ENCODE peak calls at places on chromosomes 3 and 15, in four cellular contexts. R is IMR-90, B is SK-N-SH, Y is HepG2. P is an unnamed sample.
A peak's percentile ranks its signal among the peaks of the same experiment; 100 is the strongest.

GRCh38 chr3:197023998-197024651 is 5.5 kb downstream of the MELTF start:
- DNase-seq in B (no peak), R (no peak), Y (no peak), P (no peak)

GRCh38 chr3:12395349-12396012 is 88.8 kb upstream of the TSEN2 start:
- DNase-seq in Y (no peak), B (no peak), R (peak; percentile 21), P (peak; percentile 53)

GRCh38 chr3:121748638-121749275 is 784 bp downstream of the GOLGB1 start:
- DNase-seq in B (no peak), Y (peak; percentile 74), R (peak; percentile 50), P (no peak)

GRCh38 chr3:10286596-10287295 is 6.0 kb downstream of the GHRL start:
- DNase-seq in B (peak; percentile 76), Y (peak; percentile 70), R (peak; percentile 74), P (no peak)

GRCh38 chr3:50396502-50396901 is 37.2 kb upstream of the TMEM115 start:
- DNase-seq in R (no peak), B (no peak), Y (no peak), P (no peak)

GRCh38 chr3:1962531-1963090 is 136.1 kb upstream of the CNTN4 start:
- DNase-seq in R (no peak), Y (no peak), B (no peak), P (no peak)

GRCh38 chr3:102156426-102156825 is 278.4 kb upstream of the ZPLD1 start:
- DNase-seq in B (no peak), R (peak; percentile 95), Y (no peak), P (no peak)

GRCh38 chr3:32126305-32127015 is 20.0 kb downstream of the GPD1L start:
- DNase-seq in R (no peak), B (no peak), Y (no peak), P (no peak)

GRCh38 chr3:157502916-157503620 is at the start of gene VEPH1:
- DNase-seq in B (peak; percentile 10), R (peak; percentile 85), Y (no peak), P (no peak)

GRCh38 chr3:2655229-2655701 is 454.9 kb downstream of the IL5RA start:
- DNase-seq in R (peak; percentile 18), Y (no peak), B (no peak), P (peak; percentile 16)

GRCh38 chr3:51224843-51225242 is 160.2 kb upstream of the MANF start:
- DNase-seq in B (no peak), Y (no peak), R (no peak), P (no peak)

GRCh38 chr15:73997986-73998385 is 3.5 kb downstream of the PML start:
- DNase-seq in Y (no peak), B (no peak), R (no peak), P (no peak)

GRCh38 chr3:164781755-164782154 is 296.5 kb downstream of the SI start:
- DNase-seq in R (no peak), B (no peak), Y (no peak), P (no peak)

GRCh38 chr3:152539191-152539764 is 270.5 kb downstream of the MBNL1 start:
- DNase-seq in R (no peak), B (no peak), Y (peak; percentile 9), P (no peak)

GRCh38 chr15:57923311-57923710 is 142.2 kb downstream of the ALDH1A2 start:
- DNase-seq in Y (no peak), B (no peak), R (no peak), P (no peak)

GRCh38 chr3:27714692-27715453 is 7.2 kb downstream of the EOMES start:
- DNase-seq in R (no peak), B (no peak), Y (peak; percentile 18), P (no peak)

GRCh38 chr15:74053497-74053896 is 28.9 kb downstream of the GOLGA6A start:
- DNase-seq in B (no peak), Y (no peak), R (no peak), P (no peak)

GRCh38 chr3:178454714-178455113 is 81.5 kb upstream of the KCNMB2 start:
- DNase-seq in B (no peak), Y (no peak), R (peak; percentile 27), P (no peak)

GRCh38 chr3:123151251-123151705 is 50.5 kb upstream of the SEC22A start:
- DNase-seq in Y (no peak), R (no peak), B (no peak), P (no peak)

GRCh38 chr3:142896201-142896755 is 7.4 kb upstream of the PCOLCE2 start:
- DNase-seq in Y (no peak), B (no peak), R (peak; percentile 57), P (no peak)

GRCh38 chr15:98547741-98548166 is 100.6 kb upstream of the IGF1R start:
- DNase-seq in B (no peak), Y (no peak), R (no peak), P (no peak)

GRCh38 chr15:63446260-63446659 is 58.1 kb upstream of the USP3 start:
- DNase-seq in R (no peak), B (no peak), Y (no peak), P (no peak)

GRCh38 chr3:123066599-123066895 is 278 bp upstream of the PDIA5 start:
- DNase-seq in B (no peak), R (no peak), Y (no peak), P (no peak)

GRCh38 chr15:57557267-57557666 is 34.4 kb upstream of the MYZAP start:
- DNase-seq in Y (no peak), R (no peak), B (no peak), P (no peak)

GRCh38 chr3:4413467-4413866 is 53.6 kb downstream of the SUMF1 start:
- DNase-seq in B (no peak), Y (no peak), R (no peak), P (no peak)

GRCh38 chr15:101053261-101053660 is 134.1 kb downstream of the LRRK1 start:
- DNase-seq in B (peak; percentile 19), R (no peak), Y (no peak), P (no peak)

DNA sequence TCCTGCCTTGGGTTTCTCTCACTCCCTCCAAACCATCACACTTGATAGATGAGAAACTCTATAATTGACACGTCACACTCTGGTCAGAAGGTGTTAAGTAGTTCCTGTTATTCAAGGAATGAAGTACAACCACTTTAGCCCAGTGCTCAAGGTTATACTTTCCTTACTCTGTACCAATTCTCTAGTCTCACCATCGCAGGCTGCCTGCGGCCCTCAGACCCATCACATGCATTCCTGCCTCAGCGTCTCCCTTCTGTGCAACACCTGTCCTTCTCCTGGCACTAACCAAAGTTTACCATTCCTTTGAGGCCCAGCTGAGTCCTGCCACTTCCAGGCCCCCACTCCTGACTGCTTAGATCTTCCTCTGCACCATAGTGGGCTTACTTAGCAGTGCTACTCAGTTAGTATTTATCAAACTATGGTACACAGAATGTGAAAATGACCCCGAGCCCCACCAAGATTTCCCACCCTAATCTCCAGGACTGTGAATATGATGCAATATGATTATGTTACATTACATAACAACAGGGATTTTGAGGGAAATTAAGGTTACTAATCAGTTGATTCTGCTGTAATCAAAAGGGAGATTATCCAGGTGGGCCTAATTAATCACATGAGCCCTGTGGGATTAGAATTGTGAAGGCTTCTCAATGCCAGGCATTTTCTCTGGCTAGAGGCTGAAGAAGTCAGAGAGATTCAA is 36.2 kb downstream of the SPINK8 start:
- DNase-seq in Y (no peak), R (no peak), B (no peak), P (no peak)
- TF ChIP-seq MXI1 in Y (no peak), R (no peak), B (no peak), P (no peak)

GRCh38 chr3:83968386-83968785 is 990.4 kb upstream of the CADM2 start:
- DNase-seq in R (no peak), Y (no peak), B (no peak), P (no peak)
- TF ChIP-seq RAD21 in R (no peak), Y (no peak), B (peak; percentile 41), P (peak; percentile 17)

GRCh38 chr15:90003736-90004135 is 2.6 kb downstream of the ZNF710 start:
- DNase-seq in B (no peak), R (no peak), Y (no peak), P (no peak)
- H3K4me1 ChIP-seq in B (peaks cover 23% of the 10 kb centered on the region), R (peaks cover 28% of the 10 kb centered on the region), Y (peaks cover 73% of the 10 kb centered on the region), P (peaks cover 30% of the 10 kb centered on the region)

GRCh38 chr3:171526869-171527268 is 66.7 kb upstream of the TNIK start:
- DNase-seq in R (peak; percentile 87), Y (peak; percentile 28), B (no peak), P (no peak)
- TF ChIP-seq MXI1 in R (no peak), Y (no peak), B (no peak), P (no peak)

GRCh38 chr3:138389144-138389601 is 40.8 kb downstream of the MRAS start:
- DNase-seq in B (no peak), R (peak; percentile 12), Y (no peak), P (no peak)
- TF ChIP-seq RAD21 in B (no peak), R (no peak), Y (no peak), P (no peak)